ENCODE peak calls at places on chromosomes 6 and 20, in four cellular contexts. C, Z, A and D are unnamed samples.

GRCh38 chr20:35756404-35756803 is 14.3 kb upstream of the RBM39 start:
- DNase-seq in C (no peak), Z (no peak), A (no peak), D (no peak)

GRCh38 chr20:20076297-20077065 is 24.1 kb downstream of the CFAP61 start:
- DNase-seq in C (no peak), Z (no peak), A (peak), D (peak)

GRCh38 chr20:15378151-15378550 is 1040.7 kb upstream of the FLRT3 start:
- DNase-seq in C (no peak), Z (no peak), A (no peak), D (no peak)

GRCh38 chr20:24765316-24766142 is 183.5 kb upstream of the CST7 start:
- DNase-seq in C (no peak), Z (no peak), A (no peak), D (no peak)

GRCh38 chr6:22827760-22828159 is 258.4 kb downstream of the HDGFL1 start:
- DNase-seq in C (no peak), Z (no peak), A (peak), D (no peak)

GRCh38 chr6:153043719-153044118 is 41.2 kb upstream of the MTRF1L start:
- DNase-seq in C (no peak), Z (no peak), A (no peak), D (no peak)

GRCh38 chr20:23508896-23509579 is 18.1 kb downstream of the CST8 start:
- DNase-seq in C (no peak), Z (no peak), A (no peak), D (no peak)

GRCh38 chr6:37694259-37694658 is 3.4 kb downstream of the MDGA1 start:
- DNase-seq in C (no peak), Z (no peak), A (no peak), D (no peak)

GRCh38 chr6:136426627-136427377 is 123.4 kb downstream of the MAP7 start:
- DNase-seq in C (no peak), Z (peak), A (no peak), D (no peak)

GRCh38 chr6:28896505-28897392 is 27.0 kb downstream of the TRIM27 start:
- DNase-seq in C (no peak), Z (no peak), A (peak), D (peak)

GRCh38 chr20:56299362-56299761 is 50.8 kb downstream of the MC3R start:
- DNase-seq in C (no peak), Z (no peak), A (no peak), D (no peak)

GRCh38 chr6:169158182-169158573 is 95.5 kb downstream of the THBS2 start:
- DNase-seq in C (no peak), Z (no peak), A (peak), D (no peak)

GRCh38 chr6:34341481-34341971 is 50.9 kb downstream of the NUDT3 start:
- DNase-seq in C (no peak), Z (no peak), A (peak), D (no peak)

GRCh38 chr6:6586167-6586566 is 2.4 kb upstream of the LY86 start:
- DNase-seq in C (no peak), Z (no peak), A (no peak), D (no peak)

GRCh38 chr6:63636516-63636968 is 940 bp downstream of the PHF3 start:
- DNase-seq in C (no peak), Z (no peak), A (peak), D (peak)

GRCh38 chr6:46933751-46934150 is 12.0 kb upstream of the ADGRF5 start:
- DNase-seq in C (no peak), Z (no peak), A (peak), D (no peak)

GRCh38 chr6:146154197-146154596 is 125.3 kb downstream of the GRM1 start:
- DNase-seq in C (no peak), Z (no peak), A (peak), D (no peak)

GRCh38 chr6:21891065-21891464 is 297.5 kb downstream of the SOX4 start:
- DNase-seq in C (no peak), Z (no peak), A (no peak), D (no peak)

GRCh38 chr6:3359973-3360726 is 96.7 kb downstream of the SLC22A23 start:
- DNase-seq in C (no peak), Z (no peak), A (no peak), D (no peak)

GRCh38 chr6:78605909-78606446 is 261.4 kb upstream of the IRAK1BP1 start:
- DNase-seq in C (no peak), Z (no peak), A (peak), D (no peak)

GRCh38 chr20:43983359-43983758 is 68.7 kb downstream of the TOX2 start:
- DNase-seq in C (no peak), Z (no peak), A (no peak), D (peak)

GRCh38 chr6:90338409-90338808 is 41.8 kb upstream of the BACH2 start:
- DNase-seq in C (no peak), Z (no peak), A (peak), D (no peak)

GRCh38 chr6:113630738-113631535 is 226.2 kb upstream of the MARCKS start:
- DNase-seq in C (no peak), Z (no peak), A (peak), D (no peak)

GRCh38 chr20:38471245-38471644 is 1.4 kb upstream of the RALGAPB start:
- DNase-seq in C (no peak), Z (no peak), A (no peak), D (no peak)

GRCh38 chr20:16612708-16613107 is 39.5 kb upstream of the KIF16B start:
- DNase-seq in C (no peak), Z (no peak), A (no peak), D (no peak)

GRCh38 chr6:170131351-170131750 is 159.5 kb downstream of the DLL1 start:
- DNase-seq in C (no peak), Z (no peak), A (no peak), D (no peak)

GRCh38 chr6:161486903-161487531 is 213.2 kb upstream of the AGPAT4 start:
- DNase-seq in C (no peak), Z (no peak), A (peak), D (no peak)

GRCh38 chr6:104796031-104796785 is 63.5 kb downstream of the HACE1 start:
- DNase-seq in C (no peak), Z (no peak), A (no peak), D (no peak)

GRCh38 chr6:128363424-128363823 is 157.0 kb downstream of the PTPRK start:
- DNase-seq in C (no peak), Z (no peak), A (peak), D (no peak)

GRCh38 chr6:131658287-131658686 is 21.2 kb downstream of the ENPP3 start:
- DNase-seq in C (no peak), Z (no peak), A (no peak), D (no peak)

GRCh38 chr20:56400001-56400640 is 7.7 kb downstream of the CSTF1 start:
- DNase-seq in C (no peak), Z (no peak), A (peak), D (peak)

GRCh38 chr20:45938727-45939438 is 4.4 kb downstream of the PCIF1 start:
- DNase-seq in C (peak), Z (no peak), A (no peak), D (peak)

GRCh38 chr20:6140947-6141346 is 18.1 kb upstream of the FERMT1 start:
- DNase-seq in C (no peak), Z (no peak), A (no peak), D (peak)

GRCh38 chr6:119533603-119534279 is 184.2 kb upstream of the MAN1A1 start:
- DNase-seq in C (no peak), Z (no peak), A (peak), D (no peak)

GRCh38 chr20:1322511-1323245 is 6.3 kb downstream of the SDCBP2 start:
- DNase-seq in C (no peak), Z (no peak), A (peak), D (no peak)

GRCh38 chr6:95636552-95637376 is 59.4 kb downstream of the MANEA start:
- DNase-seq in C (no peak), Z (no peak), A (no peak), D (no peak)
- H3K27ac ChIP-seq in C (no peak), Z (no peak), A (no peak), D (no peak)

DNA sequence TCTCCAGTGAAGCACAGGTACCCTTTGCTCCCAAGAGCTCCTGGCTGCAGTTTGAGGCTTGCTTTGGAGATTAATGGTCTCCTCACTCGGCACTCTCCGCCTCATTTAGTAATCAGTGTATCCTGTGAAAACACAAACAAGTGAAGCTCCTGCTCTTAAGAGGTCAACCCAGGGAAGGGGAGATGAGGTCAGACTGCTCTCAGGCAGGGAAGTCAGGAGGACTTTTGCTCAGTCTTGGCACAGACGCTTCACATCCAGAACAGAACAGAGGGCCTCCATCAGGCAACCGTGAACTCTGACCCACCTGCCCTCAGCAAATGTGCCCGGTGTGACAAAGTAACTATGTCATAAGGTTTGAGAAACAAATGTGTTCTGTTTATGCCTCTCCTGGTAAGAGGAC is 428.8 kb upstream of the JARID2 start:
- DNase-seq in C (no peak), Z (no peak), A (no peak), D (no peak)
- H3K27ac ChIP-seq in C (no peak), Z (no peak), A (no peak), D (peak)

GRCh38 chr6:41563060-41563776 is 17.0 kb downstream of the FOXP4 start:
- DNase-seq in C (no peak), Z (no peak), A (no peak), D (no peak)

GRCh38 chr6:41562633-41562975 is 16.4 kb downstream of the FOXP4 start:
- DNase-seq in C (no peak), Z (no peak), A (no peak), D (peak)

GRCh38 chr6:41565701-41566100 is 19.5 kb downstream of the FOXP4 start:
- DNase-seq in C (no peak), Z (no peak), A (no peak), D (no peak)

GRCh38 chr6:41566961-41567360 is 20.8 kb downstream of the FOXP4 start:
- DNase-seq in C (no peak), Z (no peak), A (no peak), D (no peak)

DNA sequence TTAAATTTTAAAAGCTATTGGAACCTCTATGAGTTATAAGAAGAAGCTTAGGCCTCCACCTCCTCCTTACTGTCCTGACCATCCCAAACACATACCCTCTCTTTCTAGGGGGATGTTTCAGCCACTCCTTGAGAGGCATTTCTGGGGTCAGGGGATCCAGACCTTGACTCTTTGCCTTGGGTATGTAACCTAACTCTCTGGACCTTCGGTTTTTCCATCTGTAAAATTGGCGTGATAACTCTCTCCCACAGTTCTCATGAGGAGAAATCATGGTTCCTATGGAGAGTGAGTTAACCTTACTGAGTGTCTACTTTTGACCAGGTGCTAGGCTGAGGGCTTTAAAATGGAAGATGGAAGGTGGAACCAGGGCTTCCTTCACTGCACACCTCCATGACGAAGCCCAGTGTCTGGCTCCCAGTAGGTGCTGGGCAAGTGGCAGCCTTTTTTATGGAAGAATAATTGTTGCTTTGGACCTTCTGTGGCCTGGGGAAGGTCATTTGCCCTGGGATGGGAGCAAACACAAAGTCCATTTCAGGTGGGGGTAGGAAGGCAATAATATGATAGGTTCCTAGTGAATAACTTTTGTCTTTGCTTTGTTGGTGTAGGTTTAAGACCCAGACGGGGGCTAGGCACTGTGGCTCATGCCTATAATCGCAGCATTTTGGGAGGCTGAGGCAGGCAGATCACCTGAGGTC is 18.4 kb downstream of the FOXP4 start:
- DNase-seq in C (no peak), Z (no peak), A (no peak), D (no peak)
- H3K27ac ChIP-seq in C (no peak), Z (no peak), A (no peak), D (no peak)

GRCh38 chr6:12024715-12025434 is 12.8 kb downstream of the HIVEP1 start:
- DNase-seq in C (no peak), Z (no peak), A (peak), D (no peak)

GRCh38 chr6:12028194-12028593 is 16.1 kb downstream of the HIVEP1 start:
- DNase-seq in C (no peak), Z (no peak), A (no peak), D (no peak)

GRCh38 chr6:12022903-12023522 is 10.9 kb downstream of the HIVEP1 start:
- DNase-seq in C (no peak), Z (no peak), A (no peak), D (peak)

GRCh38 chr6:12026833-12027232 is 14.7 kb downstream of the HIVEP1 start:
- DNase-seq in C (no peak), Z (no peak), A (no peak), D (no peak)

DNA sequence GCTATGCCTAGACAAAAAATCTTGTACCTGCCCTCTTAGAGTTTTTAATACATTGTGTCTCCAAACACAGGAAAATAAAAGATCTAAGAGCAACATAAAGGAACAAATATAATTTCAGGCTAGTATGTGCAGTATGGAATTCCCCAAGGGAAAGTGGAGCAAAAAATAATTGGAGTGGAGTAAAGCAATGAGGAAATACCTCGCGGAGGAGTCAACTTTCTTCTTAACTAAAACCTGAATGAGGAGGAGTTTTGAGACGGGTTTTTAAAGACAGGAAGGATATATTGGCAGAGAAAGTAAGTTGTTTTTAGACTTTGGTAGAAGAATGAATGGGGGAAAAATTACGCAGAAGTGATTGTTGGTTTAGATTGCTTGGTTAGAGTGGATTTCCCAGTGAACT is 14.0 kb downstream of the HIVEP1 start:
- DNase-seq in C (no peak), Z (no peak), A (no peak), D (peak)
- H3K27ac ChIP-seq in C (no peak), Z (no peak), A (no peak), D (no peak)

GRCh38 chr6:17218023-17218748 is 63.0 kb upstream of the RBM24 start:
- DNase-seq in C (no peak), Z (no peak), A (no peak), D (no peak)
- H3K27ac ChIP-seq in C (no peak), Z (no peak), A (no peak), D (no peak)

GRCh38 chr6:44138717-44139350 is 11.5 kb downstream of the TMEM63B start:
- DNase-seq in C (no peak), Z (no peak), A (no peak), D (no peak)
- H3K27ac ChIP-seq in C (no peak), Z (no peak), A (no peak), D (no peak)